ENCODE peak calls at places on chromosomes 1 and 21, in eight cellular contexts. One of them, this sample, is unnamed.

GRCh38 chr1:113125469-113125868 is 52.5 kb downstream of the LRIG2 start:
- DNase-seq in DND-41: no peak
- DNase-seq in PC-3: no peak
- DNase-seq in PC-9: peak
- DNase-seq in fibroblast of lung: no peak
- DNase-seq in trophoblast cell: no peak
- DNase-seq in IMR-90: no peak
- DNase-seq in neural progenitor cell: no peak
- DNase-seq in this sample: no peak

GRCh38 chr1:81730881-81731280 is 69.9 kb upstream of the ADGRL2 start:
- DNase-seq in PC-3: no peak
- DNase-seq in IMR-90: no peak
- DNase-seq in trophoblast cell: no peak
- DNase-seq in DND-41: no peak
- DNase-seq in PC-9: no peak
- DNase-seq in neural progenitor cell: no peak
- DNase-seq in fibroblast of lung: no peak
- DNase-seq in this sample: no peak

GRCh38 chr1:83676106-83676505 is 322.8 kb downstream of the TTLL7 start:
- DNase-seq in DND-41: no peak
- DNase-seq in PC-3: peak
- DNase-seq in neural progenitor cell: no peak
- DNase-seq in PC-9: no peak
- DNase-seq in fibroblast of lung: no peak
- DNase-seq in IMR-90: no peak
- DNase-seq in trophoblast cell: no peak
- DNase-seq in this sample: no peak

GRCh38 chr1:112335351-112335750 is 60.7 kb upstream of the CTTNBP2NL start:
- DNase-seq in PC-9: no peak
- DNase-seq in DND-41: no peak
- DNase-seq in trophoblast cell: no peak
- DNase-seq in fibroblast of lung: no peak
- DNase-seq in PC-3: no peak
- DNase-seq in neural progenitor cell: no peak
- DNase-seq in IMR-90: peak
- DNase-seq in this sample: no peak

GRCh38 chr21:15850645-15851044 is 120.9 kb downstream of the USP25 start:
- DNase-seq in IMR-90: peak
- DNase-seq in DND-41: no peak
- DNase-seq in trophoblast cell: peak
- DNase-seq in PC-3: peak
- DNase-seq in PC-9: peak
- DNase-seq in fibroblast of lung: peak
- DNase-seq in neural progenitor cell: no peak
- DNase-seq in this sample: no peak

GRCh38 chr1:75796376-75797272 is at the start of gene MSH4:
- DNase-seq in DND-41: peak
- DNase-seq in neural progenitor cell: no peak
- DNase-seq in fibroblast of lung: no peak
- DNase-seq in PC-9: no peak
- DNase-seq in trophoblast cell: peak
- DNase-seq in PC-3: no peak
- DNase-seq in IMR-90: no peak
- DNase-seq in this sample: no peak

GRCh38 chr21:31446206-31446900 is 102.3 kb upstream of the TIAM1 start:
- DNase-seq in trophoblast cell: no peak
- DNase-seq in neural progenitor cell: no peak
- DNase-seq in DND-41: peak
- DNase-seq in IMR-90: no peak
- DNase-seq in fibroblast of lung: no peak
- DNase-seq in PC-9: no peak
- DNase-seq in PC-3: no peak
- DNase-seq in this sample: no peak

GRCh38 chr1:156643266-156644092 is 1.6 kb downstream of the BCAN start:
- DNase-seq in PC-9: no peak
- DNase-seq in trophoblast cell: no peak
- DNase-seq in fibroblast of lung: no peak
- DNase-seq in DND-41: peak
- DNase-seq in neural progenitor cell: no peak
- DNase-seq in PC-3: no peak
- DNase-seq in IMR-90: no peak
- DNase-seq in this sample: no peak

GRCh38 chr1:178727014-178727895 is 2.2 kb downstream of the RALGPS2 start:
- DNase-seq in PC-9: peak
- DNase-seq in PC-3: peak
- DNase-seq in DND-41: no peak
- DNase-seq in IMR-90: no peak
- DNase-seq in neural progenitor cell: peak
- DNase-seq in trophoblast cell: peak
- DNase-seq in fibroblast of lung: peak
- DNase-seq in this sample: peak

GRCh38 chr1:70487910-70488665 is 77.0 kb downstream of the CTH start:
- DNase-seq in neural progenitor cell: peak
- DNase-seq in trophoblast cell: peak
- DNase-seq in DND-41: no peak
- DNase-seq in fibroblast of lung: peak
- DNase-seq in PC-9: no peak
- DNase-seq in PC-3: peak
- DNase-seq in IMR-90: peak
- DNase-seq in this sample: peak

GRCh38 chr1:246797597-246797996 is 73.4 kb downstream of the SCCPDH start:
- DNase-seq in DND-41: no peak
- DNase-seq in IMR-90: no peak
- DNase-seq in fibroblast of lung: no peak
- DNase-seq in PC-3: no peak
- DNase-seq in neural progenitor cell: no peak
- DNase-seq in PC-9: no peak
- DNase-seq in trophoblast cell: peak
- DNase-seq in this sample: no peak

GRCh38 chr21:38898422-38899098 is 92.8 kb downstream of the ETS2 start:
- DNase-seq in IMR-90: no peak
- DNase-seq in PC-9: no peak
- DNase-seq in trophoblast cell: no peak
- DNase-seq in fibroblast of lung: no peak
- DNase-seq in PC-3: peak
- DNase-seq in neural progenitor cell: no peak
- DNase-seq in DND-41: no peak
- DNase-seq in this sample: no peak

GRCh38 chr1:25580933-25581332 is 35.7 kb upstream of the MAN1C1 start:
- DNase-seq in neural progenitor cell: peak
- DNase-seq in trophoblast cell: no peak
- DNase-seq in fibroblast of lung: no peak
- DNase-seq in PC-3: no peak
- DNase-seq in PC-9: no peak
- DNase-seq in IMR-90: no peak
- DNase-seq in DND-41: no peak
- DNase-seq in this sample: no peak

GRCh38 chr1:160665330-160666078 is 18.7 kb upstream of the SLAMF1 start:
- DNase-seq in fibroblast of lung: no peak
- DNase-seq in IMR-90: no peak
- DNase-seq in trophoblast cell: no peak
- DNase-seq in PC-9: no peak
- DNase-seq in neural progenitor cell: no peak
- DNase-seq in PC-3: no peak
- DNase-seq in DND-41: peak
- DNase-seq in this sample: no peak

GRCh38 chr1:169107673-169108160 is 1.2 kb downstream of the ATP1B1 start:
- DNase-seq in PC-9: peak
- DNase-seq in fibroblast of lung: peak
- DNase-seq in IMR-90: peak
- DNase-seq in PC-3: peak
- DNase-seq in trophoblast cell: no peak
- DNase-seq in DND-41: no peak
- DNase-seq in neural progenitor cell: no peak
- DNase-seq in this sample: no peak

GRCh38 chr1:31626451-31627202 is 9.1 kb downstream of the HCRTR1 start:
- DNase-seq in neural progenitor cell: peak
- DNase-seq in IMR-90: peak
- DNase-seq in PC-9: no peak
- DNase-seq in fibroblast of lung: peak
- DNase-seq in trophoblast cell: peak
- DNase-seq in PC-3: no peak
- DNase-seq in DND-41: no peak
- DNase-seq in this sample: no peak

GRCh38 chr1:196136396-196136795 is 471.8 kb downstream of the KCNT2 start:
- DNase-seq in trophoblast cell: peak
- DNase-seq in DND-41: no peak
- DNase-seq in IMR-90: no peak
- DNase-seq in fibroblast of lung: no peak
- DNase-seq in PC-9: no peak
- DNase-seq in PC-3: no peak
- DNase-seq in neural progenitor cell: no peak
- DNase-seq in this sample: no peak

DNA sequence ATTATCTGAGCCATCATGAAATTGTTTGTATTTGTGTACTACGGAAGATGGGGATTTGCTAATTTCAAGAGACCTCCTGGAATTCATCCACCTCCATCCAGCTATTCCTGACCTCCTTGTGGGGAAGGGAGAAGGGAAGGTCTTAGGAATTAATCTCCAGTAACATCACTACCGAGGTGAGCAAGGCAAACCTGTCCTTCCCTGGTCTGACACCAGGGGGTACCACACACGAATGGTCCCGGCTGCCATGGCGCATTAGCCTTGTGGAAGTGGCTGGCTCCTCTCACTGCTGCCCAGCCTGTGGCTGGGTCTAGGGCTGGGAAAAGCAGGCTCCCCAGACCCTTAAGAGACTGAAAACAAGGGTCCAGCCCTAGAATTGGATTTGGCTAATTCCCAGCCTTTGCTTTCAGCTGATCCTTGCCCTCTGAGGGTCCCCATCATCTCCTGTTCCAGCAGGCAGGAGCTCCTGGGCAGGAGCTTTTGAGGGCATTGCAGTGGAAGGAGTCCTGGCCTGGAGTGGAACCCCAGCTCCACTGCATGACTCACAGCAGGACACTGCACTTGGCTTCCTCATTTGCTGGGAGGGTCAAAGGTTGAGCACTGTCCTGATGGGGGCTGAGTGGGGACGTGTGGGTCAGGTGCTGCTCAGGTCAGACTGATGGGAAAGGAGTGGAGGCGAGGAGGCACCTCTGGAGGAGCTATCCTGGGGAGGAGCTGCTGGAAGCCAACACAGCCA is 34.8 kb downstream of the RIMS3 start:
- DNase-seq in PC-9: no peak
- DNase-seq in trophoblast cell: peak
- DNase-seq in IMR-90: peak
- DNase-seq in fibroblast of lung: peak
- DNase-seq in DND-41: peak
- DNase-seq in PC-3: peak
- DNase-seq in neural progenitor cell: peak
- DNase-seq in this sample: peak
- H3K4me2 ChIP-seq in PC-9: no peak
- H3K4me2 ChIP-seq in trophoblast cell: no peak
- H3K4me2 ChIP-seq in IMR-90: no peak
- H3K4me2 ChIP-seq in fibroblast of lung: no peak
- H3K4me2 ChIP-seq in DND-41: no peak
- H3K4me2 ChIP-seq in PC-3: no peak
- H3K4me2 ChIP-seq in neural progenitor cell: no peak
- H3K4me2 ChIP-seq in this sample: no peak

GRCh38 chr1:154744352-154744751 is 125.7 kb downstream of the KCNN3 start:
- DNase-seq in PC-9: no peak
- DNase-seq in IMR-90: no peak
- DNase-seq in PC-3: no peak
- DNase-seq in fibroblast of lung: no peak
- DNase-seq in trophoblast cell: no peak
- DNase-seq in DND-41: no peak
- DNase-seq in neural progenitor cell: no peak
- DNase-seq in this sample: no peak
- H3K4me2 ChIP-seq in PC-9: no peak
- H3K4me2 ChIP-seq in IMR-90: no peak
- H3K4me2 ChIP-seq in PC-3: no peak
- H3K4me2 ChIP-seq in fibroblast of lung: no peak
- H3K4me2 ChIP-seq in trophoblast cell: no peak
- H3K4me2 ChIP-seq in DND-41: no peak
- H3K4me2 ChIP-seq in neural progenitor cell: no peak
- H3K4me2 ChIP-seq in this sample: no peak

GRCh38 chr1:182960046-182960445 is 7.1 kb upstream of the SHCBP1L start:
- DNase-seq in IMR-90: no peak
- DNase-seq in trophoblast cell: no peak
- DNase-seq in PC-9: no peak
- DNase-seq in DND-41: no peak
- DNase-seq in neural progenitor cell: no peak
- DNase-seq in PC-3: no peak
- DNase-seq in fibroblast of lung: no peak
- DNase-seq in this sample: no peak

GRCh38 chr1:182962554-182963115 is 9.7 kb upstream of the SHCBP1L start:
- DNase-seq in DND-41: peak
- DNase-seq in fibroblast of lung: peak
- DNase-seq in trophoblast cell: peak
- DNase-seq in IMR-90: peak
- DNase-seq in PC-9: peak
- DNase-seq in neural progenitor cell: peak
- DNase-seq in PC-3: peak
- DNase-seq in this sample: peak

GRCh38 chr1:182956708-182957365 is 3.9 kb upstream of the SHCBP1L start:
- DNase-seq in neural progenitor cell: no peak
- DNase-seq in PC-9: no peak
- DNase-seq in fibroblast of lung: no peak
- DNase-seq in PC-3: no peak
- DNase-seq in DND-41: no peak
- DNase-seq in trophoblast cell: no peak
- DNase-seq in IMR-90: no peak
- DNase-seq in this sample: no peak

GRCh38 chr1:182955596-182956588 is 2.9 kb upstream of the SHCBP1L start:
- DNase-seq in PC-3: peak
- DNase-seq in DND-41: no peak
- DNase-seq in trophoblast cell: peak
- DNase-seq in fibroblast of lung: peak
- DNase-seq in PC-9: peak
- DNase-seq in neural progenitor cell: no peak
- DNase-seq in IMR-90: peak
- DNase-seq in this sample: no peak

DNA sequence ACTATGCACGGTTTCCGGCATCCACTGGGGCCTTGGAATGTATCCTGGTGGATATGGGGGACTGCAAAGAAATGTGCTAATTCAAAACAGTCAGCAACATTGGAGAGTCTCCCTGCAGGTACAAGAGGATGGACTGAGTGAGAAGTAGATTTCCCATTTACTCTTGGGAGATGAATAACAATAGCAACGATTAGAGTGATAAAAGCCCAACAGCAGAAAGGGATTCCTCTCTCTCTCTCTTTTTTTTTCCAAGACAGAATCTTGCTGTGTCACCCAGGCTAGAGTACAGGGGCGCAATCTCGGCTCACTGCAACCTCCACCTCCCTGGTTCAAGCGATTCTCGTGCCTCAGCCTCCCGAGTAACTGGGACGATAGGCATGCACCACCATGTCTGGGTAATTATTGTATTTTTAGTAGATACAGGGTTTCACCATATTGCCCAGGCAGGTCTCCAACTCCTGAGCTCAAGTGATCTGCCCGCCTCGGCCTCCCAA is 5.0 kb upstream of the SHCBP1L start:
- DNase-seq in fibroblast of lung: no peak
- DNase-seq in trophoblast cell: no peak
- DNase-seq in PC-9: no peak
- DNase-seq in IMR-90: no peak
- DNase-seq in PC-3: no peak
- DNase-seq in neural progenitor cell: no peak
- DNase-seq in DND-41: no peak
- DNase-seq in this sample: no peak
- H3K4me2 ChIP-seq in fibroblast of lung: no peak
- H3K4me2 ChIP-seq in trophoblast cell: no peak
- H3K4me2 ChIP-seq in PC-9: no peak
- H3K4me2 ChIP-seq in IMR-90: no peak
- H3K4me2 ChIP-seq in PC-3: no peak
- H3K4me2 ChIP-seq in neural progenitor cell: no peak
- H3K4me2 ChIP-seq in DND-41: no peak
- H3K4me2 ChIP-seq in this sample: no peak

GRCh38 chr1:229280921-229281320 is 10.0 kb downstream of the RAB4A start:
- DNase-seq in IMR-90: peak
- DNase-seq in DND-41: no peak
- DNase-seq in neural progenitor cell: no peak
- DNase-seq in PC-9: no peak
- DNase-seq in fibroblast of lung: no peak
- DNase-seq in PC-3: peak
- DNase-seq in trophoblast cell: peak
- DNase-seq in this sample: no peak
- H3K4me2 ChIP-seq in IMR-90: peak
- H3K4me2 ChIP-seq in DND-41: no peak
- H3K4me2 ChIP-seq in neural progenitor cell: no peak
- H3K4me2 ChIP-seq in PC-9: peak
- H3K4me2 ChIP-seq in fibroblast of lung: peak
- H3K4me2 ChIP-seq in PC-3: peak
- H3K4me2 ChIP-seq in trophoblast cell: no peak
- H3K4me2 ChIP-seq in this sample: no peak